ENCODE peak calls at places on chromosomes 6 and 20, in four cellular contexts. One of them, this sample, is unnamed.

GRCh38 chr20:3758566-3758965 is 9.0 kb downstream of the ADISSP start:
- DNase-seq in psoas muscle: no peak
- DNase-seq in H7: no peak
- DNase-seq in GM06990: no peak
- DNase-seq in this sample: no peak

GRCh38 chr20:59349277-59349676 is 48.9 kb downstream of the EDN3 start:
- DNase-seq in psoas muscle: no peak
- DNase-seq in H7: no peak
- DNase-seq in GM06990: no peak
- DNase-seq in this sample: no peak

GRCh38 chr6:169881398-169881797 is 130.0 kb downstream of the ERMARD start:
- DNase-seq in psoas muscle: no peak
- DNase-seq in H7: no peak
- DNase-seq in GM06990: no peak
- DNase-seq in this sample: no peak

GRCh38 chr6:16270178-16270794 is 31.9 kb downstream of the GMPR start:
- DNase-seq in psoas muscle: no peak
- DNase-seq in H7: no peak
- DNase-seq in GM06990: no peak
- DNase-seq in this sample: no peak

GRCh38 chr6:46898011-46898410 is 23.7 kb downstream of the ADGRF5 start:
- DNase-seq in psoas muscle: no peak
- DNase-seq in H7: no peak
- DNase-seq in GM06990: no peak
- DNase-seq in this sample: no peak

GRCh38 chr6:48641544-48641943 is 530.5 kb upstream of the PTCHD4 start:
- DNase-seq in psoas muscle: no peak
- DNase-seq in H7: no peak
- DNase-seq in GM06990: no peak
- DNase-seq in this sample: peak; percentile 44

GRCh38 chr6:16227048-16227562 is 11.3 kb upstream of the GMPR start:
- DNase-seq in psoas muscle: no peak
- DNase-seq in H7: peak; percentile 49
- DNase-seq in GM06990: no peak
- DNase-seq in this sample: no peak

GRCh38 chr6:44630125-44631028 is 242.9 kb downstream of the CDC5L start:
- DNase-seq in psoas muscle: no peak
- DNase-seq in H7: peak; percentile 94
- DNase-seq in GM06990: no peak
- DNase-seq in this sample: no peak

GRCh38 chr20:37651932-37652331 is 41.9 kb upstream of the CTNNBL1 start:
- DNase-seq in psoas muscle: no peak
- DNase-seq in H7: peak; percentile 80
- DNase-seq in GM06990: peak; percentile 30
- DNase-seq in this sample: no peak

GRCh38 chr6:112571486-112571885 is 224.4 kb downstream of the RFPL4B start:
- DNase-seq in psoas muscle: no peak
- DNase-seq in H7: no peak
- DNase-seq in GM06990: no peak
- DNase-seq in this sample: no peak

GRCh38 chr6:43604174-43604573 is 24.9 kb downstream of the GTPBP2 start:
- DNase-seq in psoas muscle: no peak
- DNase-seq in H7: no peak
- DNase-seq in GM06990: no peak
- DNase-seq in this sample: no peak

GRCh38 chr6:5459346-5459745 is 198.0 kb downstream of the FARS2 start:
- DNase-seq in psoas muscle: no peak
- DNase-seq in H7: no peak
- DNase-seq in GM06990: no peak
- DNase-seq in this sample: no peak

DNA sequence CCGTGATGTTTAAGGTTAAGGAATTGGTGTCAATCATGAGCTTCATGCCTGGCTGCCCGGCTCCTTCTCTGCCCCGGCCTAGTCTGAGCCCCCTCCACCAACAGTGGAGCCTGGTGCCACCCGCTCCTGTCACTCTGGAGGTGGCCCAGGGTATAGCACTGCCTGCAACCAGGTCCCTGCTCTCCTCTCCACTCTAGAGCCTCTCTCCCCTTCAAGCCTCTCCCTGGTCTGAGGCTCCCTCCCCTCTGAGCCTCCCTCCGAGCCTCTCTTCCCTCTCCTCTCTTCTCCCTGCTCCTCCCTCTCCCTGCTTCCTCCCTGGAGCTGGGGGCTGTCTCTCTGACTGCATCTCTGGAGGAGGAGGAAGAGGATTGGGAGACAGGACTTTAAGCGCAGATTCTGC is 31.3 kb upstream of the MRGBP start:
- DNase-seq in psoas muscle: no peak
- DNase-seq in H7: no peak
- DNase-seq in GM06990: no peak
- DNase-seq in this sample: no peak
- H3K36me3 ChIP-seq in psoas muscle: no peaks in the 10 kb centered on the region
- H3K36me3 ChIP-seq in H7: no peaks in the 10 kb centered on the region
- H3K36me3 ChIP-seq in GM06990: no peaks in the 10 kb centered on the region
- H3K36me3 ChIP-seq in this sample: no peaks in the 10 kb centered on the region

GRCh38 chr6:1611322-1611571 is 1.5 kb downstream of the FOXC1 start:
- DNase-seq in psoas muscle: no peak
- DNase-seq in H7: peak; percentile 93
- DNase-seq in GM06990: no peak
- DNase-seq in this sample: no peak

GRCh38 chr6:1612902-1613301 is 3.2 kb downstream of the FOXC1 start:
- DNase-seq in psoas muscle: no peak
- DNase-seq in H7: no peak
- DNase-seq in GM06990: no peak
- DNase-seq in this sample: no peak

GRCh38 chr6:1610497-1611321 is 994 bp downstream of the FOXC1 start:
- DNase-seq in psoas muscle: no peak
- DNase-seq in H7: no peak
- DNase-seq in GM06990: peak; percentile 43
- DNase-seq in this sample: no peak

GRCh38 chr6:1612386-1612893 is 2.7 kb downstream of the FOXC1 start:
- DNase-seq in psoas muscle: no peak
- DNase-seq in H7: peak; percentile 22
- DNase-seq in GM06990: no peak
- DNase-seq in this sample: no peak

GRCh38 chr6:1611572-1612385 is 2.1 kb downstream of the FOXC1 start:
- DNase-seq in psoas muscle: no peak
- DNase-seq in H7: no peak
- DNase-seq in GM06990: no peak
- DNase-seq in this sample: no peak
- H3K27me3 ChIP-seq in psoas muscle: peaks cover 41% of the 10 kb centered on the region
- H3K27me3 ChIP-seq in H7: peaks cover 89% of the 10 kb centered on the region
- H3K27me3 ChIP-seq in GM06990: peaks cover 5% of the 10 kb centered on the region
- H3K27me3 ChIP-seq in this sample: peaks cover 17% of the 10 kb centered on the region

GRCh38 chr6:35080016-35080680 is 61.0 kb downstream of the TCP11 start:
- DNase-seq in psoas muscle: no peak
- DNase-seq in H7: peak; percentile 40
- DNase-seq in GM06990: no peak
- DNase-seq in this sample: no peak
- H3K36me3 ChIP-seq in psoas muscle: peaks cover 87% of the 10 kb centered on the region
- H3K36me3 ChIP-seq in H7: peaks cover 7% of the 10 kb centered on the region
- H3K36me3 ChIP-seq in GM06990: peaks cover 2% of the 10 kb centered on the region
- H3K36me3 ChIP-seq in this sample: peaks cover 17% of the 10 kb centered on the region

GRCh38 chr20:20198011-20198410 is 145.7 kb downstream of the CFAP61 start:
- DNase-seq in psoas muscle: no peak
- DNase-seq in H7: no peak
- DNase-seq in GM06990: no peak
- DNase-seq in this sample: no peak
- H3K27me3 ChIP-seq in psoas muscle: no peaks in the 10 kb centered on the region
- H3K27me3 ChIP-seq in H7: no peaks in the 10 kb centered on the region
- H3K27me3 ChIP-seq in GM06990: no peaks in the 10 kb centered on the region
- H3K27me3 ChIP-seq in this sample: peaks cover 6% of the 10 kb centered on the region

DNA sequence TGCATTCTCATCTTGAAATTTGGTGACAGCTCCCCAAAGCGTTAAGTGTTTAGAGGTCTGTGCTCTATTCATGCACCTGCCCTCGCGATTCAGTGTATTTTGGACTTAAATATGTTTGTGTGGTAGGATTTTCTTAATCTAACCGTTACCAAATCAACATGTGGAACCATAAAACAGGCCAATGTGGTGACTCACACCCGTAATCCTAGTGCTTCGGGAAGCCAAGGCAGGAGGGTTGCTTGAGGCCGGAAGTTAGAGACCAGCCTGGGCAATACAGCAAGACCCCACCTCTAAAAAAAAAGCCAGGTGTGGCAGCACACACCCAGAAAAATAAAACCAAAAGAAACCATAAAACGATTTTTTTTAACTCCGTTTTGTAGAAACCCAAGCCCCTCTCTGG is 31.5 kb downstream of the PYGB start:
- DNase-seq in psoas muscle: no peak
- DNase-seq in H7: no peak
- DNase-seq in GM06990: no peak
- DNase-seq in this sample: no peak
- H3K36me3 ChIP-seq in psoas muscle: peaks cover 76% of the 10 kb centered on the region
- H3K36me3 ChIP-seq in H7: peaks cover 14% of the 10 kb centered on the region
- H3K36me3 ChIP-seq in GM06990: peaks cover 46% of the 10 kb centered on the region
- H3K36me3 ChIP-seq in this sample: peaks cover 68% of the 10 kb centered on the region

GRCh38 chr20:57317789-57318371 is 11.7 kb upstream of the SPO11 start:
- DNase-seq in psoas muscle: no peak
- DNase-seq in H7: no peak
- DNase-seq in GM06990: no peak
- DNase-seq in this sample: no peak

GRCh38 chr20:57315964-57316480 is 13.6 kb upstream of the SPO11 start:
- DNase-seq in psoas muscle: no peak
- DNase-seq in H7: no peak
- DNase-seq in GM06990: no peak
- DNase-seq in this sample: no peak

GRCh38 chr20:57317316-57317788 is 12.3 kb upstream of the SPO11 start:
- DNase-seq in psoas muscle: no peak
- DNase-seq in H7: no peak
- DNase-seq in GM06990: no peak
- DNase-seq in this sample: no peak

GRCh38 chr20:57315083-57315963 is 14.3 kb upstream of the SPO11 start:
- DNase-seq in psoas muscle: no peak
- DNase-seq in H7: no peak
- DNase-seq in GM06990: no peak
- DNase-seq in this sample: no peak

DNA sequence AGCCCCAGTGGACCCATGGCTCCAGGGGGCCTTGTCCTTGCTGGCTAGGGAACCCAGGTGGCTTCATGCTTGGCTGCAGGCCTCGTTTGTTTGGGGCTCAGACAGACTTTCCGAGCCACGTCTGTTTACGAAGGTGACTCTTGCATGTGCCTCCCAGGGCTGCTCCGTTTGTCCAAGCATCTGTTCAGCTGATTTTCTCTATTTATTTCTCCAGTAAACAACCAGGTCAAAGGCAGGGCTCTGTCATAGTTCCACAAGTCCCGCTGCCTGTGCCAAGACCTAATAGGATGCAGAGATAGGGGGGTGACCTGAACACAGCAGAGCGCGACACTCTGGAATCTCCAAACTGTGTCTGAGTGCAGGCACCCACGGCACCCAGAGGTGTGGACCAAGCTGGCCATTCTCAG is 12.8 kb upstream of the SPO11 start:
- DNase-seq in psoas muscle: no peak
- DNase-seq in H7: no peak
- DNase-seq in GM06990: no peak
- DNase-seq in this sample: no peak
- H3K27me3 ChIP-seq in psoas muscle: no peaks in the 10 kb centered on the region
- H3K27me3 ChIP-seq in H7: no peaks in the 10 kb centered on the region
- H3K27me3 ChIP-seq in GM06990: no peaks in the 10 kb centered on the region
- H3K27me3 ChIP-seq in this sample: peaks cover 5% of the 10 kb centered on the region

GRCh38 chr6:106536357-106536756 is 92.9 kb downstream of the RTN4IP1 start:
- DNase-seq in psoas muscle: no peak
- DNase-seq in H7: no peak
- DNase-seq in GM06990: no peak
- DNase-seq in this sample: no peak

GRCh38 chr6:106537662-106538061 is 91.6 kb downstream of the RTN4IP1 start:
- DNase-seq in psoas muscle: no peak
- DNase-seq in H7: no peak
- DNase-seq in GM06990: no peak
- DNase-seq in this sample: no peak

GRCh38 chr6:106539931-106540330 is 89.4 kb downstream of the RTN4IP1 start:
- DNase-seq in psoas muscle: no peak
- DNase-seq in H7: no peak
- DNase-seq in GM06990: no peak
- DNase-seq in this sample: no peak

GRCh38 chr6:106536863-106537262 is 92.4 kb downstream of the RTN4IP1 start:
- DNase-seq in psoas muscle: no peak
- DNase-seq in H7: no peak
- DNase-seq in GM06990: no peak
- DNase-seq in this sample: no peak

DNA sequence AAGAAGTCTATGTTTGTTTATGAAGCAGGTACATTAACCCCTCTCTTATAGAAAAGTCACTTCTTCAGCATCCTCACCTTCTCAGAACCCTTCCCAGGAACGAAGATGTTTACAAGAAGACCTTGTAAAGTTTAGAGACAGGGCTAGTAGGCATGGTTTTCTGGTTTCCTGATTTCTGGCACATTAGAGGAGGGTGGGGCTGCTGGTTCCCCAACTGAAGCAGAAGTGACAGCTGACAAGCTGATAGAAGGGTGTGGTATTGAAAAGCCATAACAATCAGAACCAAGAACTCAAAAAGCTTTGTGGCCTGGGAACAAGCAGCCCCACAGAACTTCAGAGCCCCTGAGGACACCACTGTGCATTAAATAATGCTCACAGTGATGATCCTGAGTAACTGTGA is 91.2 kb downstream of the RTN4IP1 start:
- DNase-seq in psoas muscle: no peak
- DNase-seq in H7: no peak
- DNase-seq in GM06990: no peak
- DNase-seq in this sample: no peak
- H3K36me3 ChIP-seq in psoas muscle: no peaks in the 10 kb centered on the region
- H3K36me3 ChIP-seq in H7: no peaks in the 10 kb centered on the region
- H3K36me3 ChIP-seq in GM06990: peaks cover 16% of the 10 kb centered on the region
- H3K36me3 ChIP-seq in this sample: no peaks in the 10 kb centered on the region

GRCh38 chr6:20158691-20159090 is 53.6 kb downstream of the MBOAT1 start:
- DNase-seq in psoas muscle: no peak
- DNase-seq in H7: no peak
- DNase-seq in GM06990: no peak
- DNase-seq in this sample: no peak

GRCh38 chr6:20154778-20155177 is 57.5 kb downstream of the MBOAT1 start:
- DNase-seq in psoas muscle: no peak
- DNase-seq in H7: no peak
- DNase-seq in GM06990: no peak
- DNase-seq in this sample: no peak

GRCh38 chr6:20156824-20157223 is 55.4 kb downstream of the MBOAT1 start:
- DNase-seq in psoas muscle: no peak
- DNase-seq in H7: no peak
- DNase-seq in GM06990: no peak
- DNase-seq in this sample: no peak

GRCh38 chr6:20148433-20148832 is 63.8 kb downstream of the MBOAT1 start:
- DNase-seq in psoas muscle: no peak
- DNase-seq in H7: no peak
- DNase-seq in GM06990: no peak
- DNase-seq in this sample: no peak

DNA sequence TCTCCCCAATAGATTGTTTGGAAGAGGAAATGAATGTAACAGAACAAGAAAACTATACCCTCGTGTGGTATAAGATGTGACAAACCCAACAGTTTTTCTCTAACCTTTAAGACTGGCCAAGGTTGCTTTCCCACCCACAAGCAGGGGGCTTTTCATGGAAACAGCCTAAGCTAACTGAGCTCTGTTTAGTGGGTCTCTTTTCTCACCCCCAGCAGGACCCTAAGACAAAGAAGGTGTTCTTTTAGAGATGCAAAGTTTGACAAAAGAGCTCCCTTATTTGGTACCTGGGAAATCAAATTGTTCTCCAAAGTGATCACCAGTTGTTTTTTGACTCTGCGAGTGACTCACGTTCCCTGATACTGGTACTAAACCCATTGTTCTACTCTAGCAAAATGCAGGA is 59.1 kb downstream of the MBOAT1 start:
- DNase-seq in psoas muscle: no peak
- DNase-seq in H7: peak; percentile 50
- DNase-seq in GM06990: no peak
- DNase-seq in this sample: no peak
- H3K27me3 ChIP-seq in psoas muscle: no peaks in the 10 kb centered on the region
- H3K27me3 ChIP-seq in H7: no peaks in the 10 kb centered on the region
- H3K27me3 ChIP-seq in GM06990: no peaks in the 10 kb centered on the region
- H3K27me3 ChIP-seq in this sample: no peaks in the 10 kb centered on the region